ENCODE peak calls at places on chromosomes 5 and 9, in eight cellular contexts. One of them, this sample, is unnamed.

GRCh38 chr9:37302277-37302676 is 120.2 kb upstream of the GRHPR start:
- DNase-seq in GM12878: peak; percentile 90
- DNase-seq in PC-9: no peak
- DNase-seq in right cardiac atrium: no peak
- DNase-seq in KBM-7: peak; percentile 81
- DNase-seq in 8988T: no peak
- DNase-seq in cardiac fibroblast: no peak
- DNase-seq in stimulated activated CD4-positive, alpha-beta T cell treated with anti-CD3 and anti-CD28 coated beads, Interleukin-2, amount 100 ng/mL, for 48 hours: peak; percentile 7
- DNase-seq in this sample: no peak

GRCh38 chr5:132479073-132479811 is 11.3 kb downstream of the IRF1 start:
- DNase-seq in GM12878: no peak
- DNase-seq in PC-9: no peak
- DNase-seq in right cardiac atrium: no peak
- DNase-seq in KBM-7: no peak
- DNase-seq in 8988T: no peak
- DNase-seq in cardiac fibroblast: no peak
- DNase-seq in stimulated activated CD4-positive, alpha-beta T cell treated with anti-CD3 and anti-CD28 coated beads, Interleukin-2, amount 100 ng/mL, for 48 hours: no peak
- DNase-seq in this sample: no peak

GRCh38 chr9:3043369-3043768 is 199.5 kb upstream of the PUM3 start:
- DNase-seq in GM12878: no peak
- DNase-seq in PC-9: no peak
- DNase-seq in right cardiac atrium: no peak
- DNase-seq in KBM-7: no peak
- DNase-seq in 8988T: no peak
- DNase-seq in cardiac fibroblast: peak; percentile 57
- DNase-seq in stimulated activated CD4-positive, alpha-beta T cell treated with anti-CD3 and anti-CD28 coated beads, Interleukin-2, amount 100 ng/mL, for 48 hours: no peak
- DNase-seq in this sample: no peak

GRCh38 chr9:97853056-97853843 is at the start of gene FOXE1:
- DNase-seq in GM12878: no peak
- DNase-seq in PC-9: peak; percentile 71
- DNase-seq in right cardiac atrium: no peak
- DNase-seq in KBM-7: no peak
- DNase-seq in 8988T: no peak
- DNase-seq in cardiac fibroblast: no peak
- DNase-seq in stimulated activated CD4-positive, alpha-beta T cell treated with anti-CD3 and anti-CD28 coated beads, Interleukin-2, amount 100 ng/mL, for 48 hours: no peak
- DNase-seq in this sample: no peak

GRCh38 chr5:65394078-65394477 is 87.6 kb downstream of the ADAMTS6 start:
- DNase-seq in GM12878: no peak
- DNase-seq in PC-9: no peak
- DNase-seq in right cardiac atrium: peak; percentile 83
- DNase-seq in KBM-7: no peak
- DNase-seq in 8988T: no peak
- DNase-seq in cardiac fibroblast: peak; percentile 90
- DNase-seq in stimulated activated CD4-positive, alpha-beta T cell treated with anti-CD3 and anti-CD28 coated beads, Interleukin-2, amount 100 ng/mL, for 48 hours: no peak
- DNase-seq in this sample: no peak

GRCh38 chr9:95942016-95942415 is 66.5 kb downstream of the ERCC6L2 start:
- DNase-seq in GM12878: no peak
- DNase-seq in PC-9: no peak
- DNase-seq in right cardiac atrium: no peak
- DNase-seq in KBM-7: no peak
- DNase-seq in 8988T: no peak
- DNase-seq in cardiac fibroblast: no peak
- DNase-seq in stimulated activated CD4-positive, alpha-beta T cell treated with anti-CD3 and anti-CD28 coated beads, Interleukin-2, amount 100 ng/mL, for 48 hours: no peak
- DNase-seq in this sample: no peak

GRCh38 chr5:4198461-4198860 is 602.8 kb downstream of the IRX1 start:
- DNase-seq in GM12878: no peak
- DNase-seq in PC-9: no peak
- DNase-seq in right cardiac atrium: no peak
- DNase-seq in KBM-7: no peak
- DNase-seq in 8988T: no peak
- DNase-seq in cardiac fibroblast: no peak
- DNase-seq in stimulated activated CD4-positive, alpha-beta T cell treated with anti-CD3 and anti-CD28 coated beads, Interleukin-2, amount 100 ng/mL, for 48 hours: no peak
- DNase-seq in this sample: no peak

GRCh38 chr5:171676286-171676944 is 109.2 kb upstream of the SMIM23 start:
- DNase-seq in GM12878: no peak
- DNase-seq in PC-9: no peak
- DNase-seq in right cardiac atrium: no peak
- DNase-seq in KBM-7: no peak
- DNase-seq in 8988T: no peak
- DNase-seq in cardiac fibroblast: no peak
- DNase-seq in stimulated activated CD4-positive, alpha-beta T cell treated with anti-CD3 and anti-CD28 coated beads, Interleukin-2, amount 100 ng/mL, for 48 hours: no peak
- DNase-seq in this sample: peak; percentile 30

GRCh38 chr5:463952-464351 is 21.0 kb downstream of the EXOC3 start:
- DNase-seq in GM12878: no peak
- DNase-seq in PC-9: no peak
- DNase-seq in right cardiac atrium: no peak
- DNase-seq in KBM-7: peak; percentile 54
- DNase-seq in 8988T: no peak
- DNase-seq in cardiac fibroblast: no peak
- DNase-seq in stimulated activated CD4-positive, alpha-beta T cell treated with anti-CD3 and anti-CD28 coated beads, Interleukin-2, amount 100 ng/mL, for 48 hours: no peak
- DNase-seq in this sample: no peak

GRCh38 chr9:119736478-119737454 is 367.5 kb upstream of the BRINP1 start:
- DNase-seq in GM12878: peak; percentile 38
- DNase-seq in PC-9: no peak
- DNase-seq in right cardiac atrium: no peak
- DNase-seq in KBM-7: no peak
- DNase-seq in 8988T: no peak
- DNase-seq in cardiac fibroblast: no peak
- DNase-seq in stimulated activated CD4-positive, alpha-beta T cell treated with anti-CD3 and anti-CD28 coated beads, Interleukin-2, amount 100 ng/mL, for 48 hours: no peak
- DNase-seq in this sample: no peak

GRCh38 chr5:33317271-33317670 is 123.5 kb upstream of the TARS1 start:
- DNase-seq in GM12878: no peak
- DNase-seq in PC-9: no peak
- DNase-seq in right cardiac atrium: no peak
- DNase-seq in KBM-7: no peak
- DNase-seq in 8988T: no peak
- DNase-seq in cardiac fibroblast: peak; percentile 90
- DNase-seq in stimulated activated CD4-positive, alpha-beta T cell treated with anti-CD3 and anti-CD28 coated beads, Interleukin-2, amount 100 ng/mL, for 48 hours: no peak
- DNase-seq in this sample: no peak

GRCh38 chr9:419571-420156 is 205.0 kb downstream of the DOCK8 start:
- DNase-seq in GM12878: no peak
- DNase-seq in PC-9: peak; percentile 68
- DNase-seq in right cardiac atrium: no peak
- DNase-seq in KBM-7: no peak
- DNase-seq in 8988T: no peak
- DNase-seq in cardiac fibroblast: peak; percentile 65
- DNase-seq in stimulated activated CD4-positive, alpha-beta T cell treated with anti-CD3 and anti-CD28 coated beads, Interleukin-2, amount 100 ng/mL, for 48 hours: no peak
- DNase-seq in this sample: no peak

GRCh38 chr5:157990583-157991181 is 131.7 kb upstream of the CLINT1 start:
- DNase-seq in GM12878: no peak
- DNase-seq in PC-9: no peak
- DNase-seq in right cardiac atrium: no peak
- DNase-seq in KBM-7: no peak
- DNase-seq in 8988T: no peak
- DNase-seq in cardiac fibroblast: no peak
- DNase-seq in stimulated activated CD4-positive, alpha-beta T cell treated with anti-CD3 and anti-CD28 coated beads, Interleukin-2, amount 100 ng/mL, for 48 hours: no peak
- DNase-seq in this sample: no peak

GRCh38 chr5:62043289-62044274 is 262.4 kb upstream of the KIF2A start:
- DNase-seq in GM12878: no peak
- DNase-seq in PC-9: no peak
- DNase-seq in right cardiac atrium: no peak
- DNase-seq in KBM-7: no peak
- DNase-seq in 8988T: no peak
- DNase-seq in cardiac fibroblast: no peak
- DNase-seq in stimulated activated CD4-positive, alpha-beta T cell treated with anti-CD3 and anti-CD28 coated beads, Interleukin-2, amount 100 ng/mL, for 48 hours: no peak
- DNase-seq in this sample: no peak

GRCh38 chr5:87560528-87560927 is 147.8 kb upstream of the CCNH start:
- DNase-seq in GM12878: no peak
- DNase-seq in PC-9: no peak
- DNase-seq in right cardiac atrium: no peak
- DNase-seq in KBM-7: no peak
- DNase-seq in 8988T: no peak
- DNase-seq in cardiac fibroblast: no peak
- DNase-seq in stimulated activated CD4-positive, alpha-beta T cell treated with anti-CD3 and anti-CD28 coated beads, Interleukin-2, amount 100 ng/mL, for 48 hours: no peak
- DNase-seq in this sample: no peak

GRCh38 chr9:133188006-133188842 is 20.8 kb downstream of the OBP2B start:
- DNase-seq in GM12878: no peak
- DNase-seq in PC-9: peak; percentile 61
- DNase-seq in right cardiac atrium: no peak
- DNase-seq in KBM-7: peak; percentile 38
- DNase-seq in 8988T: peak; percentile 82
- DNase-seq in cardiac fibroblast: peak; percentile 11
- DNase-seq in stimulated activated CD4-positive, alpha-beta T cell treated with anti-CD3 and anti-CD28 coated beads, Interleukin-2, amount 100 ng/mL, for 48 hours: no peak
- DNase-seq in this sample: no peak

GRCh38 chr5:55604611-55605067 is 69.9 kb upstream of the PLPP1 start:
- DNase-seq in GM12878: no peak
- DNase-seq in PC-9: peak; percentile 44
- DNase-seq in right cardiac atrium: no peak
- DNase-seq in KBM-7: no peak
- DNase-seq in 8988T: no peak
- DNase-seq in cardiac fibroblast: peak; percentile 73
- DNase-seq in stimulated activated CD4-positive, alpha-beta T cell treated with anti-CD3 and anti-CD28 coated beads, Interleukin-2, amount 100 ng/mL, for 48 hours: no peak
- DNase-seq in this sample: no peak

This sample was measured in breast epithelium.